ENCODE peak calls at places on chromosomes 2 and 18, in six cellular contexts. J is NCI-H1092; C is activated CD8-positive, alpha-beta T cell treated with anti-CD3 and anti-CD28 coated beads, Interleukin-2, amount 10 ng/mL, durations not matched to agents 7 days and 5 days; A is stimulated activated CD8-positive, alpha-beta memory T cell treated with anti-CD3 and anti-CD28 coated beads, Interleukin-15, amount 100 ng/mL, for 24 hours; I is effector memory CD4-positive, alpha-beta T cell; T is nephron progenitor cell. E is an unnamed sample.

GRCh38 chr2:11220445-11220844 is 65.2 kb downstream of the SLC66A3 start:
- DNase-seq in C (no peak), J (no peak), T (no peak), A (no peak), I (no peak), E (no peak)

GRCh38 chr2:46887028-46887885 is 28.3 kb downstream of the MCFD2 start:
- DNase-seq in C (no peak), T (no peak), J (no peak), A (no peak), I (no peak), E (no peak)

GRCh38 chr2:73494031-73494430 is 108.4 kb downstream of the ALMS1 start:
- DNase-seq in A (no peak), C (no peak), T (no peak), I (no peak), J (no peak), E (no peak)

GRCh38 chr2:6826081-6826913 is 39.4 kb downstream of the CMPK2 start:
- DNase-seq in A (peak), I (peak), C (peak), T (no peak), J (no peak), E (peak)

GRCh38 chr2:101999122-101999789 is 7.5 kb downstream of the IL1R2 start:
- DNase-seq in C (no peak), J (no peak), I (no peak), A (no peak), T (no peak), E (no peak)

GRCh38 chr18:3230401-3231334 is 10.9 kb upstream of the MYOM1 start:
- DNase-seq in A (no peak), I (no peak), J (no peak), C (no peak), T (no peak), E (no peak)

GRCh38 chr2:231522418-231523180 is 7.6 kb downstream of the NMUR1 start:
- DNase-seq in T (no peak), J (no peak), I (no peak), C (no peak), A (no peak), E (no peak)

GRCh38 chr18:47254341-47254939 is 3.0 kb upstream of the SKOR2 start:
- DNase-seq in T (peak), C (peak), A (no peak), I (no peak), J (no peak), E (no peak)

GRCh38 chr2:184154438-184154837 is 443.9 kb upstream of the ZNF804A start:
- DNase-seq in I (no peak), J (no peak), A (no peak), C (no peak), T (no peak), E (no peak)

GRCh38 chr2:121888189-121888557 is 132.7 kb downstream of the TSN start:
- DNase-seq in J (no peak), T (peak), I (no peak), A (no peak), C (peak), E (no peak)

GRCh38 chr2:174545240-174545639 is 52.4 kb downstream of the WIPF1 start:
- DNase-seq in I (no peak), A (no peak), C (no peak), J (no peak), T (no peak), E (no peak)

GRCh38 chr2:74632209-74632938 is 15.8 kb downstream of the M1AP start:
- DNase-seq in J (no peak), A (no peak), T (no peak), C (no peak), I (no peak), E (no peak)

GRCh38 chr2:109594246-109594900 is 19.4 kb downstream of the SEPTIN10 start:
- DNase-seq in A (no peak), T (no peak), J (no peak), I (no peak), C (no peak), E (peak)

GRCh38 chr2:185179783-185180182 is 558.8 kb upstream of the FSIP2 start:
- DNase-seq in C (no peak), I (no peak), J (no peak), A (no peak), T (no peak), E (no peak)

GRCh38 chr2:84697895-84698294 is 181.6 kb downstream of the DNAH6 start:
- DNase-seq in C (no peak), T (no peak), A (no peak), J (no peak), I (no peak), E (no peak)

GRCh38 chr2:174331731-174332606 is 2.8 kb upstream of the SP9 start:
- DNase-seq in I (no peak), T (peak), J (no peak), C (no peak), A (no peak), E (no peak)

GRCh38 chr2:43745457-43745856 is 28.4 kb upstream of the DYNC2LI1 start:
- DNase-seq in C (no peak), A (no peak), J (no peak), T (no peak), I (no peak), E (no peak)